ENCODE peak calls at places on chromosomes 12 and 14, in nine cellular contexts. F is WTC11, Z is nephron progenitor cell, C is left ventricle myocardium inferior, J is heart left ventricle, L is psoas muscle, Q is esophagus squamous epithelium, A is endothelial cell, H is body of pancreas. I is an unnamed sample.

GRCh38 chr14:56002876-56003625 is 115.2 kb upstream of the PELI2 start:
- DNase-seq in L (no peak), F (no peak), C (no peak), J (no peak), A (no peak), H (no peak), Q (no peak), Z (no peak), I (no peak)

GRCh38 chr12:114848661-114849060 is 164.7 kb upstream of the TBX3 start:
- DNase-seq in Q (no peak), Z (no peak), F (no peak), J (no peak), H (no peak), L (no peak), C (no peak), A (no peak), I (no peak)

GRCh38 chr12:56029666-56030293 is 8.9 kb downstream of the IKZF4 start:
- DNase-seq in L (no peak), H (peak), C (no peak), J (no peak), Q (no peak), F (peak), A (peak), Z (peak), I (no peak)

GRCh38 chr14:93970589-93970966 is 5.8 kb downstream of the ASB2 start:
- DNase-seq in Z (no peak), H (peak), J (no peak), F (no peak), C (no peak), A (no peak), Q (no peak), L (no peak), I (peak)

GRCh38 chr12:57242329-57242690 is 8.7 kb downstream of the STAC3 start:
- DNase-seq in L (peak), C (peak), H (peak), J (peak), Q (no peak), A (no peak), F (no peak), Z (no peak), I (no peak)

GRCh38 chr12:6635856-6636521 is at the start of gene LPAR5:
- DNase-seq in Q (no peak), F (peak), A (no peak), Z (no peak), L (peak), H (no peak), J (no peak), C (no peak), I (peak)

GRCh38 chr12:26803552-26803951 is 29.4 kb downstream of the ITPR2 start:
- DNase-seq in A (no peak), Z (no peak), J (no peak), Q (no peak), H (no peak), F (no peak), C (no peak), L (no peak), I (no peak)

GRCh38 chr14:89277229-89277628 is 139.8 kb downstream of the FOXN3 start:
- DNase-seq in J (no peak), Q (no peak), F (no peak), Z (no peak), A (no peak), L (no peak), C (no peak), H (no peak), I (no peak)

GRCh38 chr12:89384050-89384749 is 31.9 kb upstream of the DUSP6 start:
- DNase-seq in C (peak), H (peak), L (no peak), Z (peak), Q (no peak), J (no peak), A (peak), F (peak), I (no peak)

GRCh38 chr14:92105845-92106094 is 612 bp downstream of the ATXN3 start:
- DNase-seq in C (peak), L (peak), H (peak), J (peak), Z (peak), Q (peak), A (no peak), F (no peak), I (no peak)

GRCh38 chr12:24045816-24046257 is 96.4 kb upstream of the SOX5 start:
- DNase-seq in A (no peak), L (no peak), Q (no peak), J (no peak), H (no peak), C (no peak), Z (no peak), F (no peak), I (no peak)

GRCh38 chr14:32121948-32122347 is 44.8 kb downstream of the ARHGAP5 start:
- DNase-seq in Z (no peak), L (no peak), A (no peak), F (no peak), H (no peak), C (no peak), Q (no peak), J (no peak), I (no peak)

GRCh38 chr12:44544018-44544417 is 332.1 kb downstream of the NELL2 start:
- DNase-seq in Z (no peak), A (no peak), L (no peak), F (no peak), J (no peak), C (no peak), H (no peak), Q (no peak), I (no peak)

GRCh38 chr14:34060747-34061050 is 109.8 kb upstream of the EGLN3 start:
- DNase-seq in F (no peak), J (no peak), H (no peak), C (no peak), Q (no peak), A (no peak), L (no peak), Z (no peak), I (no peak)

GRCh38 chr12:115818973-115819372 is 458.5 kb downstream of the MED13L start:
- DNase-seq in J (no peak), A (no peak), Q (no peak), L (no peak), Z (no peak), F (peak), H (no peak), C (no peak), I (no peak)

GRCh38 chr12:54210400-54210790 is 21.6 kb upstream of the SMUG1 start:
- DNase-seq in L (no peak), C (no peak), Q (no peak), A (no peak), F (no peak), H (no peak), Z (no peak), J (no peak), I (no peak)

GRCh38 chr14:65434216-65434850 is 21.8 kb downstream of the FUT8 start:
- DNase-seq in F (no peak), L (no peak), H (no peak), Q (no peak), Z (no peak), A (no peak), J (no peak), C (no peak), I (no peak)

GRCh38 chr14:89304972-89305703 is 111.9 kb downstream of the FOXN3 start:
- DNase-seq in Z (no peak), F (no peak), C (no peak), H (no peak), A (no peak), Q (no peak), L (no peak), J (no peak), I (peak)

GRCh38 chr12:130685850-130686249 is 30.2 kb downstream of the RIMBP2 start:
- DNase-seq in C (no peak), F (no peak), Z (no peak), H (no peak), L (no peak), J (no peak), A (no peak), Q (no peak), I (no peak)

GRCh38 chr12:31590730-31591307 is at the start of gene DENND5B:
- DNase-seq in Q (no peak), Z (peak), C (peak), L (peak), F (peak), A (peak), J (peak), H (peak), I (peak)

GRCh38 chr12:47870175-47870781 is 34.5 kb downstream of the VDR start:
- DNase-seq in L (peak), Q (no peak), C (peak), H (peak), Z (peak), J (no peak), A (peak), F (peak), I (no peak)

GRCh38 chr14:93081875-93082570 is 33.7 kb downstream of the ITPK1 start:
- DNase-seq in F (no peak), L (no peak), A (no peak), Z (peak), H (no peak), J (no peak), C (no peak), Q (no peak), I (no peak)

GRCh38 chr12:106113042-106113441 is 25.7 kb downstream of the NUAK1 start:
- DNase-seq in H (no peak), J (no peak), A (no peak), F (no peak), C (no peak), L (no peak), Z (no peak), Q (no peak), I (no peak)

GRCh38 chr14:59772252-59772651 is 98.3 kb downstream of the RTN1 start:
- DNase-seq in L (no peak), C (no peak), Z (no peak), H (no peak), F (no peak), Q (no peak), A (no peak), J (no peak), I (no peak)

GRCh38 chr14:103099081-103099732 is 4.7 kb downstream of the EXOC3L4 start:
- DNase-seq in A (no peak), H (no peak), L (no peak), Z (peak), F (peak), J (peak), Q (no peak), C (no peak), I (no peak)

GRCh38 chr14:48748151-48748550 is 838.0 kb downstream of the RPS29 start:
- DNase-seq in H (no peak), A (no peak), Z (no peak), L (no peak), J (no peak), C (no peak), Q (no peak), F (no peak), I (no peak)

GRCh38 chr14:72851660-72852059 is 42.2 kb downstream of the DPF3 start:
- DNase-seq in Z (no peak), F (no peak), L (no peak), H (no peak), Q (no peak), C (no peak), J (no peak), A (no peak), I (no peak)

GRCh38 chr12:112419269-112420133 is 754 bp downstream of the PTPN11 start:
- DNase-seq in C (peak), A (peak), Z (peak), L (peak), Q (no peak), F (peak), J (peak), H (peak), I (no peak)

GRCh38 chr12:94427520-94428381 is 31.9 kb downstream of the CEP83 start:
- DNase-seq in J (no peak), C (peak), H (peak), L (peak), A (no peak), Q (no peak), F (no peak), Z (no peak), I (no peak)

GRCh38 chr14:34436118-34436905 is 25.7 kb downstream of the SPTSSA start:
- DNase-seq in F (no peak), C (no peak), L (no peak), Q (no peak), Z (no peak), J (no peak), H (no peak), A (no peak), I (no peak)

GRCh38 chr12:120000556-120000955 is 11.5 kb downstream of the BICDL1 start:
- DNase-seq in A (no peak), Z (no peak), L (no peak), J (no peak), F (no peak), Q (no peak), C (no peak), H (no peak), I (no peak)

GRCh38 chr14:64729386-64730060 is 25.3 kb downstream of the PLEKHG3 start:
- DNase-seq in C (peak), H (no peak), J (no peak), Q (no peak), F (no peak), Z (no peak), A (no peak), L (peak), I (no peak)

GRCh38 chr12:55927588-55928502 is at the start of gene PYM1:
- DNase-seq in L (peak), A (peak), J (peak), Q (peak), H (peak), F (peak), C (peak), Z (peak), I (peak)

GRCh38 chr12:60498656-60499055 is 902.8 kb downstream of the SLC16A7 start:
- DNase-seq in J (no peak), L (no peak), C (no peak), A (no peak), Z (no peak), F (no peak), H (no peak), Q (no peak), I (no peak)

GRCh38 chr12:60501124-60501729 is 905.4 kb downstream of the SLC16A7 start:
- DNase-seq in Q (no peak), A (no peak), L (no peak), C (no peak), H (no peak), F (no peak), Z (no peak), J (no peak), I (no peak)
- TF ChIP-seq CTCF in Q (no peak), A (no peak), L (no peak), C (no peak), H (no peak), F (no peak), Z (no peak), J (no peak), I (no peak)

DNA sequence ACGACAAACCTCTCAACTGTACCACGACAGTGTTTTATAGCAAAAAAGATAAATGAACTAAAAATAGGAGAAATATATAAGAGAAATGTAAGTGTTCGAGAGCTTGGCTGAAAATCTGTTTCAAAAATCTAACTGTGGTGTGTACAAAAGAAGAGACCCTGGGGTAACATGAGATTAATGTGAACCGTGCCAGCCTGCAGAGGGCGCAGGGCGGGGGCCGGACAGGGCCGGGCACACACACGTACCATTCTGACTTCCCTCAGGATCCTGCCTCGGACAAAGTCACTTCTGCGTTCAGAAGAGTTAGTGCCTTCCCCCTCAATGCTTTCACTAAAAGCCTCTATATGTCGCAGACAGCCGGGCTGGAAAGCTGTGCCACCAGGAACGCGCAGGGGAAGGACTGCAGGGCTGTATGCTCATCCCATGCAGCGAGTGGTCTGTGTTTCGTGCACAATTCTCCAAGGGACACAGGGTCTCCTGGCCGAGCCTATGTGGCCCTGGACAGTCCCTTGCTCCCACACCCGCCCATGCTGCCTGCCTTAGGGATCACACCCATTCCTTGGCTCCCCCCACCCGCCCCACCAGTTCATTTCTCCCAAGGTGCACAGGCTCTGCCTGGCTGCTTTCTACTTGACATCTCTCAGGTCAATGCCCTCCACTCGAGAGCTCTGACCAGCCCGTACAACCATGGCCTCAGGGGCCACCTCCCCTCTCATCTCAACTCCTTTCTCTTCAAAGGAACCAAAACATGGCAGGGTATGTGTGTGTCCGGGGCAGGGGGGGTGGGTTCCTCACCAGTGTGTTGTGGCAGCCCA is 8.5 kb downstream of the CDCA4 start:
- DNase-seq in J (no peak), L (no peak), H (no peak), F (no peak), A (no peak), Q (no peak), C (no peak), Z (no peak), I (no peak)
- TF ChIP-seq CTCF in J (peak), L (peak), H (no peak), F (no peak), A (no peak), Q (no peak), C (peak), Z (no peak), I (no peak)

GRCh38 chr12:20140751-20141150 is 227.6 kb upstream of the PDE3A start:
- DNase-seq in C (no peak), Z (no peak), F (no peak), H (no peak), Q (no peak), A (no peak), L (no peak), J (no peak), I (no peak)

GRCh38 chr12:20144341-20144740 is 224.0 kb upstream of the PDE3A start:
- DNase-seq in C (no peak), H (no peak), A (no peak), Q (no peak), Z (no peak), J (no peak), L (no peak), F (no peak), I (no peak)

GRCh38 chr12:20142295-20142694 is 226.0 kb upstream of the PDE3A start:
- DNase-seq in H (no peak), F (no peak), Z (no peak), Q (no peak), C (no peak), J (no peak), L (no peak), A (no peak), I (no peak)

GRCh38 chr12:20148241-20148640 is 220.1 kb upstream of the PDE3A start:
- DNase-seq in A (no peak), L (no peak), H (no peak), Z (no peak), J (no peak), F (no peak), C (no peak), Q (no peak), I (no peak)

GRCh38 chr12:20142956-20143355 is 225.4 kb upstream of the PDE3A start:
- DNase-seq in L (no peak), Q (no peak), Z (no peak), J (no peak), C (no peak), A (no peak), H (no peak), F (no peak), I (no peak)
- TF ChIP-seq CTCF in L (no peak), Q (no peak), Z (no peak), J (peak), C (no peak), A (no peak), H (no peak), F (no peak), I (no peak)

GRCh38 chr14:99749142-99749541 is 44.1 kb upstream of the EML1 start:
- DNase-seq in J (peak), Z (no peak), Q (no peak), F (no peak), A (no peak), H (no peak), C (no peak), L (no peak), I (no peak)
- TF ChIP-seq CTCF in J (peak), Z (no peak), Q (no peak), F (no peak), A (peak), H (no peak), C (no peak), L (no peak), I (no peak)

DNA sequence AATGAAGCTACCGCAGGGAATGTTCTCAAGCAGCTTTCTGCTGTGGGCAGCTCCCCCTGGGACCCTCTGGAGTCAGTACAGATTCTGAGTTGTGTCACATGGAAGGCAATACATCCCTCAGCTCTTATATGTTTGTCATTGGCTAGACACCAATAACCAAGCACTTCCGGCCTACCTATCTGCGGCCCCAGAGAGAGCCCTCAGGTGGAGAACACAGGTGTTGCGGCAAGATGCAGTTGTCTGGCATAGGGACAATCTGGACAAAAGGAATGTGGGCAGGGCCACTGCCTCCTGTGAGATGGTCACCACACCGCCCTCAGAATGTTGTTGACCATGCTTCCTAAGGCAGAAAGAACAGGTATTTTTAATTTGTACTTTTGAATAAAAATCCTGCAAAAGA is 118.7 kb downstream of the BRMS1L start:
- DNase-seq in F (peak), A (peak), Q (no peak), J (no peak), H (no peak), L (no peak), Z (peak), C (no peak), I (no peak)
- TF ChIP-seq CTCF in F (no peak), A (peak), Q (no peak), J (no peak), H (no peak), L (no peak), Z (no peak), C (no peak), I (no peak)